ENCODE peak calls at places on chromosomes 11 and 22, in six cellular contexts. L, I, B, W, E and T are unnamed samples.

GRCh38 chr11:133892126-133892525 is 46.8 kb upstream of the SPATA19 start:
- DNase-seq in W (no peak), I (no peak), B (no peak), E (no peak), L (no peak), T (no peak)

GRCh38 chr11:69572233-69572860 is 68.6 kb upstream of the CCND1 start:
- DNase-seq in L (no peak), I (no peak), B (no peak), W (no peak), E (no peak), T (no peak)

GRCh38 chr22:50261615-50262459 is at the start of gene MAPK12:
- DNase-seq in W (peak; percentile 45), B (no peak), L (peak; percentile 79), E (peak; percentile 87), I (no peak), T (peak; percentile 9)

GRCh38 chr11:94151903-94152677 is 23.4 kb downstream of the PANX1 start:
- DNase-seq in I (no peak), L (no peak), B (peak; percentile 52), W (peak; percentile 89), E (no peak), T (peak; percentile 92)

GRCh38 chr11:64359712-64360402 is 895 bp downstream of the RPS6KA4 start:
- DNase-seq in W (no peak), I (no peak), E (no peak), L (peak; percentile 72), B (no peak), T (no peak)

GRCh38 chr22:17266261-17266971 is 47.2 kb upstream of the ADA2 start:
- DNase-seq in W (no peak), B (no peak), E (peak; percentile 92), L (peak; percentile 90), I (no peak), T (no peak)

GRCh38 chr11:45580399-45580798 is 85.0 kb downstream of the CHST1 start:
- DNase-seq in L (peak; percentile 66), B (no peak), E (peak; percentile 65), I (no peak), W (peak; percentile 25), T (peak; percentile 43)

GRCh38 chr11:72229925-72230763 is 5.6 kb downstream of the INPPL1 start:
- DNase-seq in W (no peak), B (no peak), E (no peak), I (no peak), L (no peak), T (no peak)

GRCh38 chr11:133149698-133150097 is 382.6 kb downstream of the OPCML start:
- DNase-seq in I (no peak), B (no peak), W (no peak), E (peak; percentile 39), L (peak; percentile 30), T (no peak)

GRCh38 chr22:49404020-49404419 is 423.7 kb downstream of the BRD1 start:
- DNase-seq in L (no peak), E (no peak), B (no peak), W (no peak), I (no peak), T (no peak)

GRCh38 chr11:121514998-121515671 is 62.4 kb upstream of the SORL1-AS1 start:
- DNase-seq in E (no peak), I (no peak), B (no peak), L (no peak), W (no peak), T (no peak)

GRCh38 chr11:70500076-70500847 is 101.9 kb downstream of the CTTN start:
- DNase-seq in W (no peak), I (no peak), L (no peak), B (no peak), E (no peak), T (no peak)

GRCh38 chr22:35597692-35598395 is 19.3 kb downstream of the MB start:
- DNase-seq in B (no peak), I (peak; percentile 63), E (no peak), L (no peak), W (no peak), T (no peak)

GRCh38 chr22:30202531-30203006 is 44.0 kb downstream of the LIF start:
- DNase-seq in E (peak; percentile 45), B (no peak), L (no peak), I (peak; percentile 26), W (peak; percentile 74), T (peak; percentile 61)

GRCh38 chr22:37213218-37213855 is 1.1 kb upstream of the SSTR3 start:
- DNase-seq in I (no peak), L (no peak), E (no peak), B (no peak), W (no peak), T (no peak)

GRCh38 chr22:22721681-22722309 is 77.4 kb downstream of the GGTLC2 start:
- DNase-seq in B (no peak), E (no peak), I (no peak), L (no peak), W (peak; percentile 46), T (peak; percentile 96)

GRCh38 chr11:104301776-104302175 is 137.8 kb upstream of the PDGFD start:
- DNase-seq in E (no peak), L (peak; percentile 36), B (no peak), W (no peak), I (no peak), T (no peak)

GRCh38 chr11:121928597-121929580 is 187.1 kb downstream of the BLID start:
- DNase-seq in W (no peak), I (no peak), E (peak; percentile 44), L (peak; percentile 66), B (no peak), T (no peak)

GRCh38 chr11:82722236-82722635 is 11.4 kb downstream of the FAM181B start:
- DNase-seq in L (no peak), E (no peak), W (no peak), I (no peak), B (peak; percentile 8), T (peak; percentile 31)

GRCh38 chr11:65468874-65469333 is 29.9 kb upstream of the MALAT1 start:
- DNase-seq in B (no peak), E (peak; percentile 78), I (peak; percentile 95), W (peak; percentile 20), L (peak; percentile 94), T (peak; percentile 57)

GRCh38 chr22:38034278-38034882 is 22.8 kb upstream of the PICK1 start:
- DNase-seq in B (peak; percentile 32), W (peak; percentile 91), E (peak; percentile 79), I (peak; percentile 38), L (peak; percentile 84), T (peak; percentile 93)

GRCh38 chr22:24542641-24543040 is 12.3 kb downstream of the GUCD1 start:
- DNase-seq in I (peak; percentile 64), B (no peak), E (no peak), W (no peak), L (no peak), T (no peak)

GRCh38 chr22:40352763-40353162 is 6.5 kb downstream of the ADSL start:
- DNase-seq in B (no peak), W (no peak), E (no peak), L (no peak), I (no peak), T (no peak)

GRCh38 chr11:134598368-134598767 is 186.3 kb upstream of the B3GAT1 start:
- DNase-seq in B (no peak), E (no peak), L (no peak), I (no peak), W (no peak), T (no peak)

GRCh38 chr11:3162410-3163240 is 2.5 kb downstream of the OSBPL5 start:
- DNase-seq in L (no peak), E (no peak), I (peak; percentile 5), B (no peak), W (no peak), T (no peak)

GRCh38 chr11:3164138-3164539 is 971 bp downstream of the OSBPL5 start:
- DNase-seq in W (no peak), L (no peak), E (no peak), I (peak; percentile 11), B (no peak), T (no peak)

GRCh38 chr11:3164540-3165151 is 464 bp downstream of the OSBPL5 start:
- DNase-seq in L (peak; percentile 72), I (no peak), W (no peak), B (no peak), E (peak; percentile 74), T (no peak)

GRCh38 chr11:3161720-3162409 is 3.2 kb downstream of the OSBPL5 start:
- DNase-seq in E (no peak), B (no peak), L (no peak), I (no peak), W (no peak), T (no peak)

GRCh38 chr11:3163241-3163981 is 1.7 kb downstream of the OSBPL5 start:
- DNase-seq in E (no peak), B (no peak), W (no peak), I (no peak), L (no peak), T (no peak)
- H3K4me3 ChIP-seq in E (peak overlapping the region; percentile 73), B (peak overlapping the region; percentile 89), W (peak overlapping the region; percentile 84), I (no peak overlapping the region), L (peak overlapping the region; percentile 74), T (peak overlapping the region; percentile 83)

GRCh38 chr22:31619611-31620300 is 42.3 kb downstream of the PISD start:
- DNase-seq in L (no peak), B (no peak), W (no peak), I (no peak), E (no peak), T (no peak)

GRCh38 chr22:31620756-31621480 is 41.1 kb downstream of the PISD start:
- DNase-seq in E (no peak), W (no peak), I (no peak), L (no peak), B (no peak), T (no peak)

GRCh38 chr22:31618057-31618456 is 44.0 kb downstream of the PISD start:
- DNase-seq in E (no peak), I (no peak), B (no peak), W (no peak), L (no peak), T (no peak)

GRCh38 chr22:31616315-31616980 is 45.6 kb downstream of the PISD start:
- DNase-seq in I (no peak), B (no peak), W (no peak), L (no peak), E (no peak), T (no peak)

DNA sequence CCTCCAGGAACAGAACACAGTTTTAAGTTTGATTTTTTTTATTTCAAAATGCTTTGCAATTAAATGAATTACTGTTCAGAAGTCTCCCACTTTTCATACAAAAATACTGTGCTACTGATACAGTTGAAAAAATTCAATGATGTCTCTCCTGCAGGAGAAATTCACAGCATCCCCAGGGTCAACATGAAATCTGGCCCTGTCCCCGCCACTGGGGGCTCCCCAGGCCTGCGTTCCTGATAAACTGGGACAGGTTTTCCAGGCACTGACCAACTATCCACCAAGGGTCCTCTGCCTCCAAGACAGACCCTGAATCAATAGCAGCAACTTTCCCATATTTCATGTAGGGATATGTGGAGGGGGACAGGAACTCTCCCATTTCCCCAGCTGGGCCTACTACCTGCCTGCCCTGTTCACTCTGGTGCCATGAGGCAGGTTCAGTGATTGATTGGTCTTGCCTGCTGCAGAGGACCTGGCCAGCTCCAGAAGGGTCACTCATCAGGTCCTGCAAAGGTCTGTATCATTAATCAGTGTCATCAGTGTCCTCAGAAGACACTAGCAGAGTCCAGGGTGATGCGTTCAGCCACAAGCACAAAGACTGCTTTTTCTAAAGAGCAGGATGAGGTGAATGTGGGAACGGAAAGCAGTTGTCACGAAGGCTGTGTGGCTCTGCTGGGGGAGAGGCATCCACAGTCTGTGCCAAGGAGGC is 43.4 kb downstream of the PISD start:
- DNase-seq in W (no peak), L (no peak), B (no peak), I (no peak), E (no peak), T (no peak)
- TF ChIP-seq CTCF in W (no peak), L (peak; percentile 19), B (no peak), I (no peak), E (no peak), T (no peak)

GRCh38 chr22:46865052-46865434 is 102.6 kb downstream of the TBC1D22A start:
- DNase-seq in B (no peak), W (no peak), L (no peak), E (no peak), I (no peak), T (no peak)
- H3K4me3 ChIP-seq in B (no peak overlapping the region), W (no peak overlapping the region), L (no peak overlapping the region), E (no peak overlapping the region), I (no peak overlapping the region), T (no peak overlapping the region)

GRCh38 chr11:34468209-34468841 is 29.6 kb downstream of the CAT start:
- DNase-seq in L (peak; percentile 68), E (peak; percentile 42), W (no peak), I (peak; percentile 37), B (no peak), T (peak; percentile 46)
- TF ChIP-seq CTCF in L (peak; percentile 66), E (peak; percentile 60), W (peak; percentile 48), I (peak; percentile 70), B (peak; percentile 72), T (peak; percentile 72)